ENCODE peak calls at places on chromosomes 5 and 9, in four cellular contexts. F is A549, K is fibroblast of pulmonary artery, V is dorsolateral prefrontal cortex. H is an unnamed sample.

GRCh38 chr9:84600739-84601138 is 68.8 kb upstream of the NTRK2 start:
- DNase-seq in F (peak; percentile 2), K (no peak), V (no peak), H (no peak)

GRCh38 chr5:150650713-150651000 is 10.2 kb downstream of the SYNPO start:
- DNase-seq in F (no peak), K (no peak), V (no peak), H (no peak)

GRCh38 chr9:116476002-116476401 is 211.1 kb upstream of the TRIM32 start:
- DNase-seq in F (no peak), K (no peak), V (no peak), H (no peak)

GRCh38 chr5:135194573-135195266 is 160.7 kb upstream of the PITX1 start:
- DNase-seq in F (no peak), K (peak; percentile 15), V (no peak), H (no peak)

GRCh38 chr9:71765693-71766092 is 2.6 kb downstream of the CEMIP2 start:
- DNase-seq in F (no peak), K (peak; percentile 50), V (no peak), H (peak; percentile 46)

GRCh38 chr9:4106744-4107143 is 193.1 kb downstream of the GLIS3 start:
- DNase-seq in F (no peak), K (peak; percentile 72), V (no peak), H (peak; percentile 56)

GRCh38 chr9:2761424-2761823 is 44.1 kb downstream of the KCNV2 start:
- DNase-seq in F (no peak), K (no peak), V (no peak), H (no peak)

GRCh38 chr5:159616967-159617366 is 286.7 kb upstream of the IL12B start:
- DNase-seq in F (no peak), K (peak; percentile 24), V (no peak), H (no peak)

GRCh38 chr5:4866131-4866659 is 273.9 kb upstream of the ADAMTS16 start:
- DNase-seq in F (no peak), K (no peak), V (no peak), H (no peak)

GRCh38 chr9:106697799-106698591 is 165.0 kb upstream of the ZNF462 start:
- DNase-seq in F (no peak), K (peak; percentile 86), V (peak; percentile 59), H (peak; percentile 71)

GRCh38 chr9:86867658-86868313 is 79.5 kb downstream of the GAS1 start:
- DNase-seq in F (no peak), K (no peak), V (no peak), H (no peak)

GRCh38 chr5:79567926-79568549 is 44.2 kb upstream of the TENT2 start:
- DNase-seq in F (no peak), K (peak; percentile 61), V (no peak), H (no peak)

GRCh38 chr5:88450239-88450638 is 181.6 kb upstream of the TMEM161B start:
- DNase-seq in F (no peak), K (no peak), V (no peak), H (no peak)

GRCh38 chr5:119269061-119269579 is 86.7 kb upstream of the TNFAIP8 start:
- DNase-seq in F (peak; percentile 53), K (peak; percentile 29), V (no peak), H (peak; percentile 20)

GRCh38 chr5:119267958-119268386 is 87.8 kb upstream of the TNFAIP8 start:
- DNase-seq in F (peak; percentile 84), K (peak; percentile 95), V (peak; percentile 93), H (peak; percentile 94)

GRCh38 chr5:119270121-119270565 is 85.7 kb upstream of the TNFAIP8 start:
- DNase-seq in F (no peak), K (no peak), V (no peak), H (no peak)

GRCh38 chr5:119270955-119271757 is 84.7 kb upstream of the TNFAIP8 start:
- DNase-seq in F (no peak), K (no peak), V (no peak), H (peak; percentile 81)

GRCh38 chr5:119268387-119269060 is 87.3 kb upstream of the TNFAIP8 start:
- DNase-seq in F (peak; percentile 95), K (peak; percentile 93), V (peak; percentile 97), H (peak; percentile 95)
- TF ChIP-seq CTCF in F (no peak), K (no peak), V (no peak), H (no peak)

GRCh38 chr9:122134822-122135528 is 24.6 kb downstream of the NDUFA8 start:
- DNase-seq in F (no peak), K (peak; percentile 33), V (no peak), H (no peak)

GRCh38 chr9:122133263-122133983 is 26.2 kb downstream of the NDUFA8 start:
- DNase-seq in F (no peak), K (peak; percentile 45), V (no peak), H (no peak)

GRCh38 chr9:122132539-122132938 is 27.0 kb downstream of the NDUFA8 start:
- DNase-seq in F (no peak), K (no peak), V (no peak), H (no peak)

GRCh38 chr9:122133984-122134535 is 25.5 kb downstream of the NDUFA8 start:
- DNase-seq in F (no peak), K (no peak), V (no peak), H (no peak)

GRCh38 chr9:122135529-122135859 is 24.1 kb downstream of the NDUFA8 start:
- DNase-seq in F (no peak), K (no peak), V (no peak), H (no peak)
- H3K4me3 ChIP-seq in F (no peak overlapping the region), K (no peak overlapping the region), V (no peak overlapping the region), H (no peak overlapping the region)

DNA sequence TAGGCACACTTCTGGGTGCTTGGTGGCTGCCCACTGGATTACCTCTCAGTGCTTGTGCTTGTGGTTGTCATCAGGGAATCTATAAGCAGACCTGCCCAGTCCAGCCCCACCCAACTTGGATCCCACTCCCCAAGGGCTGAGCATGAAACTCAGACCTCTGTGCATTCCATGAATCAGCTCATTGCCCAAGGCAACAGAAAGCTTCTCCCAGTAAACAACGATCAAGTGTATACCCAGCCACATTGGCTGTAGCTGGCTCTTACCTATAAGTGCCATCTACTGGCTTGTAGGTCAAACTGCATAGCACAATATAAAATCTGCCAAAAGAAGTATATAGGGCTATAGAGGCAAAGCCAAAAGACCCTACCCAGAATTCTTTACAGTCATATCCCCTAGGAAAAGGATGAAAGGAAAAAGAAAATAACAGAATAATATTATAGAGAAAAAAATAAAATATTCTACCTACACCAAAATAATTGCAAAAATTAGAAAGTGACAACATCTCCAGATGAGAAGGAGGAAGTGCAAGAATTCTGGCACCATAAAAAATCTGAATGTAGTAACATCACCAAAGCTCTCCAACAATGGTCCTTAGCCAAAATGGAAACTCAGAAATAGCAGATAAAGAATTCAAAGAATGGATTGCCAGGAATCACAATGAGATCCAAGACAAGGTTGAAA is 321.0 kb upstream of the TRPC7 start:
- DNase-seq in F (peak; percentile 27), K (peak; percentile 61), V (no peak), H (peak; percentile 73)
- TF ChIP-seq CTCF in F (no peak), K (peak; percentile 60), V (no peak), H (peak; percentile 75)

DNA sequence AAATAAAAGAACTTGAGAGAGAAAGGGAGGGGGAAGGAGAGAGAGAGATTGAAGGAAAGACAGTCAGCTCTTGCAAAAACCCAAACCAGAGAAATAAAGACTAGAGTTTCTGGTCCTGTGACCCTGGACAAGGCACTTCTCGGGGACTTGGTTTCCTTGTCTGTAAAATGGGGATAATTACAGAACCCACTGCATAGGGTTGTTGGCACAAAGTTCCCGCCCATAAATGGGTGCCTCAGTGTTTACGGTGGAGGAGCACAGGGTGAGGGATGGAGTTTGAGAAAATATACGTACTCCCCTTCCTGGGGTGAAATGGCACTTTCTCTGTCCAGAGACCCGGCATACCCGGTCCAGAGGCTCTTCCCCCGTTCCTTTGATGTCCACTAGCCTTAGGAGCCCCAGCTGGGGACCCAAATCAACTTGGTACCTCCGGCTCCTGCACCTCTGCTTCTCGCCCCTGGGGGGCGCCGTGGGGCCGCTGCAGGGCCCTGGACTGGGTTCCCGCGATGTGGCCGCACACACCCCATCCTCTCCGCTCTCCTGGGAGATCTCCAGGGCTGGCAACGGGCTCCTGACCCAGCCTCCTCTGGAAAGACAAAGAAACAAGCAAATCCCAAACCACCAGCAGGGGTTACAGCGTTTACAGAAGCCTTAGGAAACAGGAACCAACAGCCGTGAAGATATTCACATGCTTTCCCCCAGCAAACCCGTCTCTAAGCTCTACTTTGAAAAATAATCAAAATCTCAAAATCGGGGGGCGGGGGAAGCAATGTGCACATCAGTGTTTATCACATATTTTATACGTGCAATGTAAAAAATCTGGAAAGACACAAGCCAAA is 26.3 kb downstream of the PTGES start:
- DNase-seq in F (peak; percentile 87), K (peak; percentile 83), V (peak; percentile 62), H (peak; percentile 77)
- H3K4me3 ChIP-seq in F (no peak overlapping the region), K (no peak overlapping the region), V (peak overlapping the region; percentile 38), H (no peak overlapping the region)

GRCh38 chr5:59798862-59799667 is 94.5 kb downstream of the PDE4D start:
- DNase-seq in F (peak; percentile 54), K (peak; percentile 35), V (no peak), H (peak; percentile 73)

GRCh38 chr5:59799668-59800374 is 93.7 kb downstream of the PDE4D start:
- DNase-seq in F (peak; percentile 68), K (peak; percentile 82), V (no peak), H (peak; percentile 72)

GRCh38 chr5:59795141-59795540 is 98.4 kb downstream of the PDE4D start:
- DNase-seq in F (no peak), K (no peak), V (no peak), H (no peak)

GRCh38 chr5:59800375-59800893 is 93.1 kb downstream of the PDE4D start:
- DNase-seq in F (no peak), K (no peak), V (no peak), H (no peak)
- TF ChIP-seq CTCF in F (no peak), K (no peak), V (no peak), H (no peak)

DNA sequence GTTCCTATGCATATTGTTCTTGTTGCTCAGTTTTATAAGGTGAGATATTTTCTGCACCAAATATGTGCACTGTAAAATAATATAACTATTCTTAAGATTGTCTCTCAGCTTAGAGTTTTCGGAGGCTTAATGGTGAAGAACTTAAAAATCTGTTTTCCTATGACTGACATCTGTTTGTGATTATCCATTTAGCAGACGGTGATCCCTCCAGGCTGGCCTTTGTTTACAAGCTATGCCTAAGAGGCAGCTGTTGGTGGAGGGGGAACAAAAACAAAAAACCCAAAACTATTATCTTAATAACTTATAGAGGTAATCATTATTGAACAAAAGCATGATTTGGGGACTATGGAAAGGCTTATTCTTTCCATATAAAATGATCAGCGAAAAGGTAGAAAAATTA is 660 bp downstream of the PDCD1LG2 start:
- DNase-seq in F (no peak), K (no peak), V (no peak), H (peak; percentile 38)
- H3K4me3 ChIP-seq in F (no peak overlapping the region), K (peak overlapping the region; percentile 47), V (peak overlapping the region; percentile 8), H (peak overlapping the region; percentile 60)

GRCh38 chr9:9498846-9499245 is 1114.0 kb downstream of the PTPRD start:
- DNase-seq in F (no peak), K (no peak), V (no peak), H (no peak)
- TF ChIP-seq CTCF in F (no peak), K (no peak), V (no peak), H (no peak)